ENCODE peak calls at places on chromosomes 6 and 20, in seven cellular contexts. Q, H, M, B, N, W and G are unnamed samples.

GRCh38 chr6:99402458-99402857 is 8.5 kb upstream of the COQ3 start:
- DNase-seq in N (no peak), B (no peak), Q (no peak), M (no peak), W (no peak), H (no peak), G (no peak)

GRCh38 chr6:160412993-160413392 is 64.8 kb downstream of the SLC22A3 start:
- DNase-seq in N (no peak), H (no peak), B (no peak), W (no peak), Q (no peak), M (no peak), G (no peak)

GRCh38 chr6:157631388-157631787 is 191.7 kb upstream of the SNX9 start:
- DNase-seq in B (no peak), Q (peak), N (no peak), H (peak), M (no peak), W (no peak), G (no peak)

GRCh38 chr6:43095939-43096338 is 19.8 kb downstream of the PTK7 start:
- DNase-seq in B (no peak), W (peak), H (peak), Q (no peak), M (no peak), N (peak), G (no peak)

GRCh38 chr20:33783256-33783655 is 27.9 kb upstream of the CHMP4B start:
- DNase-seq in H (no peak), Q (no peak), M (no peak), B (no peak), N (no peak), W (no peak), G (no peak)

GRCh38 chr20:63027425-63028389 is 20.9 kb upstream of the BHLHE23 start:
- DNase-seq in H (peak), N (no peak), B (no peak), W (no peak), M (no peak), Q (no peak), G (no peak)

GRCh38 chr6:56483929-56484328 is 158.8 kb downstream of the DST start:
- DNase-seq in W (no peak), N (no peak), M (no peak), H (no peak), Q (peak), B (no peak), G (no peak)

GRCh38 chr20:57654363-57654997 is 34.3 kb upstream of the ZBP1 start:
- DNase-seq in H (peak), B (peak), Q (peak), N (peak), M (peak), W (peak), G (peak)

GRCh38 chr6:160275511-160276003 is 16.9 kb upstream of the SLC22A2 start:
- DNase-seq in W (no peak), H (no peak), B (no peak), N (no peak), Q (no peak), M (no peak), G (peak)

GRCh38 chr6:20317430-20317829 is 84.2 kb upstream of the E2F3 start:
- DNase-seq in H (no peak), W (no peak), B (no peak), M (no peak), Q (no peak), N (no peak), G (no peak)

GRCh38 chr20:32763202-32763999 is 1.2 kb downstream of the DNMT3B start:
- DNase-seq in H (peak), M (no peak), B (no peak), N (no peak), Q (no peak), W (no peak), G (no peak)

GRCh38 chr6:7269816-7270215 is 43.2 kb downstream of the SSR1 start:
- DNase-seq in W (no peak), H (no peak), B (no peak), N (no peak), Q (no peak), M (no peak), G (no peak)

GRCh38 chr20:63868264-63868663 is 3.2 kb downstream of the TPD52L2 start:
- DNase-seq in B (no peak), H (no peak), N (no peak), W (no peak), Q (no peak), M (no peak), G (no peak)

GRCh38 chr20:63233061-63233344 is 2.7 kb upstream of the BIRC7 start:
- DNase-seq in Q (no peak), H (no peak), B (no peak), N (no peak), M (no peak), W (peak), G (peak)

GRCh38 chr6:149128489-149129145 is 188.9 kb upstream of the TAB2 start:
- DNase-seq in M (no peak), H (peak), W (peak), B (no peak), N (no peak), Q (no peak), G (no peak)

GRCh38 chr6:156946370-156946936 is 169.3 kb downstream of the ARID1B start:
- DNase-seq in H (peak), W (no peak), B (no peak), M (no peak), Q (no peak), N (no peak), G (peak)

GRCh38 chr6:13711384-13711725 is 280 bp downstream of the RANBP9 start:
- DNase-seq in Q (no peak), H (peak), N (peak), W (peak), M (no peak), B (no peak), G (peak)

GRCh38 chr6:100472674-100473073 is 8.0 kb upstream of the SIM1 start:
- DNase-seq in B (no peak), Q (peak), W (peak), H (no peak), M (no peak), N (no peak), G (peak)

GRCh38 chr6:151730496-151730870 is 77.0 kb upstream of the ESR1 start:
- DNase-seq in Q (no peak), H (no peak), W (no peak), N (no peak), B (no peak), M (no peak), G (no peak)

GRCh38 chr6:143443096-143443495 is 7.4 kb downstream of the ADAT2 start:
- DNase-seq in N (no peak), B (no peak), W (no peak), Q (no peak), M (no peak), H (no peak), G (no peak)

GRCh38 chr6:39343461-39343870 is 21.0 kb upstream of the KCNK16 start:
- DNase-seq in H (peak), Q (no peak), W (peak), N (peak), B (no peak), M (no peak), G (no peak)

GRCh38 chr6:69894578-69895347 is 28.4 kb downstream of the COL19A1 start:
- DNase-seq in N (no peak), B (no peak), H (peak), Q (peak), W (peak), M (no peak), G (peak)

GRCh38 chr20:41373384-41373783 is 6.8 kb upstream of the EMILIN3 start:
- DNase-seq in W (no peak), Q (no peak), M (no peak), N (no peak), B (no peak), H (no peak), G (no peak)

GRCh38 chr20:44660506-44660905 is 9.0 kb upstream of the ADA start:
- DNase-seq in W (no peak), B (no peak), N (no peak), M (no peak), Q (no peak), H (no peak), G (no peak)
- H3K18ac ChIP-seq in W (no peak), B (no peak), N (no peak), M (no peak), Q (no peak), H (no peak), G (no peak)

DNA sequence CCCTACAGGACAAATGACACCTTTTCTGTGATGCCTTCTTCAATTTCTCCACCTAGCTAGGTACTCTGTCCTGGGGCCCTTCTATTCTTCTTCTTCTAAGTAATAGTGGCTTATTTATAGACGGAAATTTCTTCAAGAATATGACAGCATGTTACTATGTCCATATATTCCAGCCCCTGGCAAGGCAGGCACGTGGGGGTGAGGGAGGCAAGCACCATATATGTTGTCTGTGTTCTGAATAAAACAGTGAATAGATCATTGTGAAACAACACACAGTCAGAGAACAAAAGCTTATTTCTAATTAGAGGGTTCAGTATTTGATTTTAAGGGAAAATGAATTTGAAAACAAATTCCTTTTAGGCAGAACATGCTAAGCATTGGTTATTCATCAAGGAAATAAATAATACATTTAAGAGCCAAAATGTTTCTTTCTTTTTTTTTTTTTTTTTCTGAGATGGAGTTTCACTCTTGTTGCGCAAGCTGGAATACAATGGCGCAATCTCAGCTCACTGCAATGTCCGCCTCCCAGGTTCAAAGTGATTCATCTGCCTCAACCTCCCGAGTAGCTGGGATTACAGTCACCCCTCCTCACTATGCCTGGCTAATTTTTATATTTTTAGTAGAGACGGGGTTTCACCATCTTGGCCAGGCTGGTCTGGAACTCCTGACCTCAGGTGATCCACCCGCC is 6.2 kb downstream of the HEBP2 start:
- DNase-seq in N (no peak), M (no peak), W (peak), Q (peak), B (no peak), H (no peak), G (no peak)
- H3K18ac ChIP-seq in N (no peak), M (no peak), W (no peak), Q (peak), B (no peak), H (no peak), G (no peak)

GRCh38 chr6:35553309-35553708 is 40.6 kb upstream of the TULP1 start:
- DNase-seq in Q (no peak), M (no peak), B (no peak), W (no peak), N (no peak), H (no peak), G (no peak)
- H3K18ac ChIP-seq in Q (no peak), M (no peak), B (no peak), W (no peak), N (no peak), H (no peak), G (no peak)

GRCh38 chr6:26342106-26342999 is 22.6 kb upstream of the BTN3A2 start:
- DNase-seq in M (no peak), B (no peak), N (peak), Q (peak), H (peak), W (peak), G (peak)
- H3K18ac ChIP-seq in M (no peak), B (no peak), N (peak), Q (no peak), H (no peak), W (no peak), G (no peak)

GRCh38 chr20:39607124-39607523 is 645.0 kb downstream of the DHX35 start:
- DNase-seq in W (no peak), M (no peak), B (no peak), H (peak), N (no peak), Q (no peak), G (no peak)
- H3K18ac ChIP-seq in W (no peak), M (no peak), B (no peak), H (no peak), N (no peak), Q (no peak), G (no peak)

GRCh38 chr6:126337323-126337722 is 2.6 kb upstream of the CENPW start:
- DNase-seq in N (no peak), W (peak), H (no peak), M (no peak), Q (peak), B (no peak), G (peak)
- H3K18ac ChIP-seq in N (no peak), W (no peak), H (no peak), M (no peak), Q (no peak), B (no peak), G (no peak)